ENCODE peak calls at places on chromosomes 4 and X, in nine cellular contexts. J is SK-N-SH, S is A549, K is K562, L is GM12878, U is H1, N is HCT116, H is NB4, V is HepG2. R is an unnamed sample.

GRCh38 chrX:34365482-34365881 is 233.4 kb upstream of the FAM47A start:
- DNase-seq in V (no peak), J (no peak), L (no peak), H (peak), N (no peak), S (peak), K (no peak), U (no peak), R (peak)

GRCh38 chr4:163562496-163562895 is 68.0 kb downstream of the TMA16 start:
- DNase-seq in H (no peak), K (no peak), V (no peak), L (no peak), U (no peak), J (no peak), N (no peak), S (no peak), R (no peak)

GRCh38 chr4:39339968-39340367 is 26.2 kb downstream of the RFC1 start:
- DNase-seq in U (no peak), K (no peak), L (no peak), N (no peak), V (no peak), J (no peak), S (no peak), H (no peak), R (no peak)

GRCh38 chr4:169207436-169208089 is 63.2 kb downstream of the SH3RF1 start:
- DNase-seq in S (no peak), L (no peak), J (no peak), K (no peak), U (no peak), V (no peak), N (no peak), H (no peak), R (no peak)

GRCh38 chr4:1075266-1075665 is 38.1 kb downstream of the RNF212 start:
- DNase-seq in K (no peak), L (no peak), V (no peak), J (no peak), S (no peak), H (no peak), U (no peak), N (no peak), R (no peak)

GRCh38 chr4:80921441-80921840 is 109.1 kb upstream of the BMP3 start:
- DNase-seq in S (no peak), L (no peak), K (no peak), N (no peak), H (no peak), J (no peak), V (no peak), U (no peak), R (no peak)

GRCh38 chr4:138562544-138562961 is 320.4 kb upstream of the SLC7A11 start:
- DNase-seq in K (no peak), H (no peak), S (no peak), U (no peak), N (no peak), V (no peak), J (no peak), L (peak), R (peak)

GRCh38 chr4:8238061-8238511 is 31.5 kb upstream of the HTRA3 start:
- DNase-seq in S (no peak), V (no peak), K (no peak), H (no peak), J (no peak), N (no peak), U (no peak), L (no peak), R (no peak)

GRCh38 chrX:24277405-24277804 is 36.5 kb downstream of the SUPT20HL2 start:
- DNase-seq in L (no peak), N (no peak), H (no peak), U (no peak), S (no peak), V (no peak), K (no peak), J (no peak), R (no peak)

GRCh38 chr4:36310793-36311192 is 29.4 kb downstream of the DTHD1 start:
- DNase-seq in N (no peak), U (no peak), V (no peak), S (no peak), K (no peak), J (no peak), H (peak), L (no peak), R (no peak)

GRCh38 chr4:181822005-181822375 is 421.2 kb upstream of the TENM3 start:
- DNase-seq in J (peak), H (no peak), N (no peak), K (no peak), S (no peak), U (no peak), L (no peak), V (no peak), R (no peak)

GRCh38 chr4:80500593-80500992 is 165.1 kb downstream of the CFAP299 start:
- DNase-seq in N (no peak), K (no peak), H (no peak), S (no peak), U (no peak), J (no peak), L (no peak), V (no peak), R (no peak)

GRCh38 chrX:39337461-39337860 is 536.2 kb downstream of the MID1IP1 start:
- DNase-seq in K (no peak), L (no peak), N (no peak), H (no peak), V (no peak), J (no peak), U (no peak), S (no peak), R (no peak)

GRCh38 chrX:25028726-25029125 is 13.0 kb upstream of the ARX start:
- DNase-seq in S (no peak), H (no peak), K (no peak), V (no peak), N (no peak), L (no peak), J (no peak), U (no peak), R (no peak)

GRCh38 chr4:76733380-76733779 is 164.6 kb downstream of the SOWAHB start:
- DNase-seq in S (peak), L (no peak), V (no peak), J (no peak), N (no peak), H (no peak), K (no peak), U (peak), R (no peak)

GRCh38 chr4:47926667-47927258 is 12.4 kb upstream of the NFXL1 start:
- DNase-seq in V (peak), S (peak), H (peak), L (no peak), J (peak), U (no peak), K (peak), N (peak), R (peak)

GRCh38 chr4:68267433-68267944 is 22.0 kb upstream of the TMPRSS11B start:
- DNase-seq in U (no peak), L (no peak), J (no peak), S (peak), V (peak), K (no peak), H (no peak), N (no peak), R (no peak)

GRCh38 chr4:61273237-61273636 is 73.1 kb downstream of the ADGRL3 start:
- DNase-seq in J (no peak), V (no peak), K (no peak), S (peak), L (no peak), H (peak), U (no peak), N (no peak), R (no peak)

GRCh38 chrX:13899607-13900006 is 82.7 kb upstream of the GPM6B start:
- DNase-seq in J (no peak), N (no peak), K (no peak), V (no peak), H (no peak), L (no peak), S (peak), U (no peak), R (peak)

GRCh38 chr4:114191496-114191895 is 212.0 kb upstream of the ARSJ start:
- DNase-seq in U (no peak), L (no peak), V (no peak), N (no peak), H (no peak), K (no peak), S (no peak), J (no peak), R (no peak)

GRCh38 chrX:70476934-70477733 is 32.5 kb downstream of the DLG3 start:
- DNase-seq in L (no peak), U (peak), H (peak), V (no peak), K (peak), S (peak), N (peak), J (no peak), R (peak)

GRCh38 chr4:163587867-163588266 is 93.4 kb downstream of the TMA16 start:
- DNase-seq in K (peak), S (peak), N (no peak), V (peak), U (no peak), J (peak), H (peak), L (peak), R (no peak)

GRCh38 chr4:56737666-56738065 is 56.6 kb upstream of the HOPX start:
- DNase-seq in L (no peak), S (no peak), H (no peak), V (no peak), U (no peak), K (no peak), J (no peak), N (no peak), R (no peak)

GRCh38 chr4:161538941-161539340 is 624.9 kb downstream of the FSTL5 start:
- DNase-seq in K (no peak), V (no peak), L (no peak), J (no peak), H (no peak), U (no peak), N (no peak), S (no peak), R (no peak)

GRCh38 chr4:3368841-3369760 is 72.7 kb upstream of the HGFAC start:
- DNase-seq in U (no peak), V (no peak), N (no peak), L (no peak), J (peak), H (peak), K (no peak), S (no peak), R (peak)

DNA sequence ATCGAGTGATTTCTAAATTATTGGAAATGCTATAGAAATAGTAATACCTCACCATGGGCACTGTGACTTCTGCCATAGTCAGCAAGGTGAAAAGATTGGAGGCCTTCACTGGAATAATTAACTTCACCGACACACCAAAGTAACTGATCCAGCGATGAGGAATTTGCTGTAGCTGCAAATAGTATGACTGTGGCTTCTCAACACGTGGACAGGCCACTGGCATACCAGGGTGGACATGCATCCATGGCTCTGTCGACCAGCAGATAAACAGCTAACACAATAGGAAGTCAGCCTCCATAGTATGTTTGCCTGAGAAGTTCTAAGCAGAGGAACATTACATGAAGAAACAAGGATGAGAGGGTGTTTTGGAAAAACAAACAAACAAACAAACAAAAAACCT is 10.9 kb upstream of the FAT4 start:
- DNase-seq in L (no peak), K (no peak), S (no peak), U (no peak), H (no peak), N (no peak), V (no peak), J (no peak), R (no peak)
- TF ChIP-seq MAX in L (no peak), K (no peak), S (no peak), U (no peak), H (no peak), N (no peak), V (no peak), J (no peak), R (no peak)

DNA sequence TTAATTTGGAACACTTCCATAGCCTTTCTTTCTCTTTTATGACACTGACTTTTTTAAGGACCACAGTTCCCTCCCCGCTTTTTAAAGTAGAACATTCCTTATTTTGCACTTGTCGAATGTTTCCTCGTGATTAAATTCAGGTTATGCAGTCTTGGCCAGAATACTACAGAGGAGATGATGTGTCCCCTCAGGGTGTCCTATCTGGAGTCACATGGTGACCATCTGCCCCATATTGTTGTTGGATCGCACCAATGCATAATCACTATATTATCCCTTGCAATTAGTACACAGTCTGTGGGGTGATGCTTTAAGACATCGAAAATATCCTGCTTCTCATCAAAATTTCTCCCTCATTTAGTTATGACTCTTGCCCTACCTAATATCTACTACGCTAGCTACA is 27.4 kb downstream of the WDFY3 start:
- DNase-seq in K (no peak), V (no peak), L (no peak), U (no peak), J (no peak), N (no peak), S (no peak), H (no peak), R (no peak)
- H3K4me3 ChIP-seq in K (no peak), V (no peak), L (no peak), U (no peak), J (no peak), N (no peak), S (no peak), H (no peak), R (no peak)

DNA sequence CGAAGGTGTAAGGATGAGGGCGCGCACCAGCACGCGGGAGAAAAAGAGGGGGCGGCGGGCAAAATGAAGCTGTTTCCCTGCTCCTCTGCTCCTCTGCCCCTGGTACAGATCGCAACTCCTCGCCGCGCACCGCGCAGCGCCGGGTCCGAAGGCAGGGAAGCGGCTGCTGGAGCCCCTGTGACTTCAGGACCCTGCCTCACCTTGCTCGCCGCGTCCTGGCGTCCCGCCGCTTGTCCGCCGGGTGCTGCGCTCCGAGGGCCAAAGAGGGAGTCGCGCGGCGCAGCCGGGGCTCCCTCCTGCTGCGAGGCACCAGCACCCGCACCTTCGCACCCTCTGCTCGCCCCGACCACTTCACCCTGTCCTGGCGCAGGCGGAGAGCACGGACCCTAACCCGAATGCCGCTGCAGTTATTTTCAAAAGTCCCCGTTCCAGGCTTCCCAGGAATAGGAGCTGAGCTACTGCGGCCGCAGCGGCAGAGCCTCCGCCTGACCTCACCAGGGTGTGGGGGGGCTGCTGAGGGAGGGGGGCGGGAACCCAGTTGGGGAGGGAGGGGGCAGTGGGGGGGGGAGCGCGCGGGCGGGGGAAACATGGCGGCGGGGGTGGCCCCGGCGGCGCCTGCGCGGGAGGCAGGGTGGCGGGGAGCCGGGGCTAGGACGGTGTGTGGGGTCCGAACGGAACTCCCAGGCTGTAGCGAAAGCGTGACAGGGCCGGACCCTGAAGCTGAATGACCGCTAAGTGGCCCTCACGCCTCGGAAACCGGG is at the start of gene KLHL13:
- DNase-seq in V (no peak), H (peak), N (no peak), K (peak), L (no peak), U (no peak), S (peak), J (peak), R (peak)
- TF ChIP-seq MAX in V (no peak), H (no peak), N (peak), K (no peak), L (no peak), U (peak), S (peak), J (no peak), R (no peak)

GRCh38 chr4:11424896-11425295 is 3.8 kb downstream of the HS3ST1 start:
- DNase-seq in J (no peak), V (no peak), S (no peak), H (no peak), U (no peak), K (no peak), N (no peak), L (no peak), R (no peak)

GRCh38 chr4:11427201-11427996 is 1.3 kb downstream of the HS3ST1 start:
- DNase-seq in L (no peak), U (no peak), J (no peak), K (no peak), V (no peak), H (no peak), N (no peak), S (no peak), R (no peak)

GRCh38 chr4:11426716-11427115 is 2.0 kb downstream of the HS3ST1 start:
- DNase-seq in K (no peak), U (no peak), L (no peak), H (no peak), N (no peak), V (no peak), J (no peak), S (no peak), R (no peak)

GRCh38 chr4:11424000-11424399 is 4.7 kb downstream of the HS3ST1 start:
- DNase-seq in N (no peak), K (peak), U (no peak), H (peak), L (no peak), S (peak), J (peak), V (peak), R (peak)

GRCh38 chr4:11426003-11426402 is 2.7 kb downstream of the HS3ST1 start:
- DNase-seq in V (no peak), U (no peak), J (no peak), H (no peak), L (no peak), K (no peak), S (no peak), N (no peak), R (no peak)
- H3K4me3 ChIP-seq in V (no peak), U (no peak), J (no peak), H (no peak), L (no peak), K (no peak), S (no peak), N (no peak), R (no peak)